ENCODE peak calls at places on chromosomes 1 and 21, in eight cellular contexts. O is heart left ventricle; D is CD4-positive, CD25-positive, alpha-beta regulatory T cell; J is thoracic aorta; E is OCI-LY7; S is HCT116; Z is left lung; N is psoas muscle. B is an unnamed sample.

GRCh38 chr1:233627376-233627775 is 13.5 kb downstream of the KCNK1 start:
- DNase-seq in O (no peak), D (no peak), J (no peak), E (no peak), S (no peak), Z (no peak), N (no peak), B (no peak)

GRCh38 chr1:165376041-165376810 is 19.7 kb upstream of the LMX1A start:
- DNase-seq in O (peak; percentile 88), D (no peak), J (peak; percentile 35), E (no peak), S (no peak), Z (peak; percentile 88), N (peak; percentile 92), B (peak; percentile 22)

GRCh38 chr21:41928621-41929220 is 25.1 kb downstream of the C2CD2 start:
- DNase-seq in O (no peak), D (no peak), J (no peak), E (peak; percentile 51), S (no peak), Z (no peak), N (no peak), B (no peak)

GRCh38 chr1:228753933-228754332 is 18.7 kb downstream of the RHOU start:
- DNase-seq in O (no peak), D (no peak), J (no peak), E (no peak), S (no peak), Z (no peak), N (no peak), B (no peak)

GRCh38 chr1:200346744-200347143 is 63.1 kb downstream of the ZNF281 start:
- DNase-seq in O (no peak), D (no peak), J (no peak), E (no peak), S (no peak), Z (no peak), N (no peak), B (no peak)

GRCh38 chr1:34709547-34709946 is 45.3 kb upstream of the GJB5 start:
- DNase-seq in O (no peak), D (no peak), J (no peak), E (no peak), S (no peak), Z (no peak), N (no peak), B (no peak)

GRCh38 chr1:40742363-40743061 is 41.1 kb upstream of the KCNQ4 start:
- DNase-seq in O (no peak), D (no peak), J (no peak), E (no peak), S (no peak), Z (no peak), N (no peak), B (no peak)

GRCh38 chr1:234735976-234736375 is 126.0 kb upstream of the IRF2BP2 start:
- DNase-seq in O (no peak), D (no peak), J (no peak), E (no peak), S (no peak), Z (no peak), N (no peak), B (no peak)

GRCh38 chr1:36691374-36691773 is 208.7 kb upstream of the CSF3R start:
- DNase-seq in O (no peak), D (no peak), J (no peak), E (no peak), S (peak; percentile 57), Z (no peak), N (no peak), B (no peak)

GRCh38 chr1:150366416-150367296 is 2.7 kb downstream of the RPRD2 start:
- DNase-seq in O (no peak), D (no peak), J (no peak), E (peak; percentile 25), S (no peak), Z (no peak), N (no peak), B (no peak)

GRCh38 chr1:86972262-86972661 is 57.8 kb downstream of the HS2ST1 start:
- DNase-seq in O (no peak), D (no peak), J (no peak), E (no peak), S (no peak), Z (no peak), N (no peak), B (no peak)

GRCh38 chr1:216653001-216653400 is 70.2 kb downstream of the ESRRG start:
- DNase-seq in O (no peak), D (no peak), J (no peak), E (no peak), S (no peak), Z (no peak), N (no peak), B (no peak)

GRCh38 chr1:101406271-101406670 is 169.5 kb downstream of the S1PR1 start:
- DNase-seq in O (no peak), D (no peak), J (no peak), E (no peak), S (no peak), Z (no peak), N (no peak), B (no peak)

GRCh38 chr1:24594328-24594598 is 38.4 kb downstream of the NCMAP start:
- DNase-seq in O (no peak), D (no peak), J (no peak), E (no peak), S (no peak), Z (no peak), N (no peak), B (no peak)

GRCh38 chr21:44013380-44014088 is 1.4 kb downstream of the TRAPPC10 start:
- DNase-seq in O (no peak), D (peak; percentile 27), J (no peak), E (peak; percentile 56), S (no peak), Z (no peak), N (no peak), B (peak; percentile 24)

GRCh38 chr1:228177936-228178710 is 12.5 kb downstream of the IBA57 start:
- DNase-seq in O (no peak), D (no peak), J (no peak), E (no peak), S (no peak), Z (no peak), N (no peak), B (no peak)

GRCh38 chr21:42734323-42734971 is 81.0 kb downstream of the PDE9A start:
- DNase-seq in O (no peak), D (no peak), J (no peak), E (no peak), S (no peak), Z (no peak), N (no peak), B (no peak)

GRCh38 chr1:2073382-2074230 is 23.4 kb downstream of the PRKCZ start:
- DNase-seq in O (no peak), D (no peak), J (no peak), E (no peak), S (no peak), Z (peak; percentile 74), N (no peak), B (no peak)

GRCh38 chr1:32666866-32667566 is 16.0 kb downstream of the RBBP4 start:
- DNase-seq in O (no peak), D (no peak), J (no peak), E (no peak), S (no peak), Z (no peak), N (no peak), B (no peak)

GRCh38 chr1:238789916-238790667 is 596.3 kb upstream of the CHRM3 start:
- DNase-seq in O (no peak), D (no peak), J (no peak), E (no peak), S (no peak), Z (no peak), N (no peak), B (no peak)

GRCh38 chr1:244322791-244323521 is 128.8 kb downstream of the ADSS2 start:
- DNase-seq in O (no peak), D (peak; percentile 18), J (peak; percentile 66), E (no peak), S (peak; percentile 85), Z (no peak), N (no peak), B (peak; percentile 53)

GRCh38 chr1:62425041-62425440 is 11.8 kb upstream of the USP1 start:
- DNase-seq in O (no peak), D (no peak), J (no peak), E (no peak), S (no peak), Z (no peak), N (no peak), B (no peak)

GRCh38 chr1:9235123-9235513 is 544 bp downstream of the H6PD start:
- DNase-seq in O (no peak), D (no peak), J (no peak), E (no peak), S (no peak), Z (no peak), N (no peak), B (no peak)
- H3K4me1 ChIP-seq in O (peaks cover 62% of the 10 kb centered on the region), D (peaks cover 32% of the 10 kb centered on the region), J (peaks cover 71% of the 10 kb centered on the region), E (peaks cover 38% of the 10 kb centered on the region), S (peaks cover 5% of the 10 kb centered on the region), Z (peaks cover 16% of the 10 kb centered on the region), N (peaks cover 74% of the 10 kb centered on the region), B (peaks cover 39% of the 10 kb centered on the region)

GRCh38 chr1:26724118-26724517 is 28.3 kb downstream of the ARID1A start:
- DNase-seq in O (no peak), D (no peak), J (no peak), E (no peak), S (no peak), Z (no peak), N (no peak), B (no peak)
- H3K27ac ChIP-seq in O (peak overlapping the region; percentile 56), D (no peak overlapping the region), J (peak overlapping the region; percentile 78), E (peak overlapping the region; percentile 29), S (no peak overlapping the region), Z (peak overlapping the region; percentile 5), N (no peak overlapping the region), B (no peak overlapping the region)

DNA sequence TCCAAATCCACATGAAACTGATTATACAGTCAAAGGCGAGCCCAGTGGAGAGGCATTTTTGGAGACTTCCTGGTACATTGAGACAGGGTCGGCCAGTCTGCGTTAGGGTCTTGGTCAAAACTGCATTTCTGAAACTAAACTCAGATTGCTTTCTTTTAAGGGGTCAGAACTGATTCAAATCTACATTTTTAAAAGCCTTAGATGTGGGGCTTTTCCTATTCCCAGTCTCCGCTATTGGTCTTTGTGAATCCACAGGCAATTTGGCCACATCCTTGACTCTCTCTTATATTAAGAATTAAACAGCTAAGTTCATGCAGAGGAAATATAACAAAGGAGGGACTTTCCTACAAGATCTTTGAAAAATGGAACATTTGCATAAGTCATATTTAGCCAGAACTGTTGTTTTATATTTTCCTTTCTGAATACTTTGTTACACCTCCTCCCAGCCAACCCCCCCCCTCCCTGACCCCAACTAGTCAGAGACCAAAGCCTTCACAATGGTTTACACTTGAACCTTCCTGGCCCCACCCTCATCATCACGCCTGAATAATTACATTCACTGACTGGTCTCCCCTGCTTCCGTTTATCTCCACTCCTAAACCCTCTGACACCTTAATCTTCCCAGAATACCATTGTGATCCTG is 30.9 kb downstream of the SELL start:
- DNase-seq in O (no peak), D (no peak), J (no peak), E (peak; percentile 67), S (no peak), Z (no peak), N (no peak), B (no peak)
- H3K4me1 ChIP-seq in O (peaks cover 8% of the 10 kb centered on the region), D (peaks cover 79% of the 10 kb centered on the region), J (no peaks in the 10 kb centered on the region), E (peaks cover 68% of the 10 kb centered on the region), S (no peaks in the 10 kb centered on the region), Z (no peaks in the 10 kb centered on the region), N (no peaks in the 10 kb centered on the region), B (peaks cover 62% of the 10 kb centered on the region)

DNA sequence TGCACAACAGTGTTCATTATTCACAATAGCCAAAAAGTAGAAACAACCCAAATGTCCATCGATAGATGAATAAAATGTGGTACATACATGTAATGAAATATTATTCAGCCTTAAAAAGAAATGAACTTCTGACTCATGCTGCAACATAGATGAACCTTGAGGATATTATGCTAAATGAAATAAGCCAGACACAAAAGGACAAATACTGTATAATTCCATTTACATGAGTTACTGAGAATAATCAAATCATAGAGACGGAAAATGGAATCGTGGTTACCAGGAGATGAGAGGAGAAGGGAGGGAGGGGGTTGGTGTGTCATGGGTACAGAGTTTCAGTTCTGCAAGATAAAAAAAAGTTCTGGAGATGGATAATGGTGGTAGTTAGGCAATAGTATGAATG is 184.1 kb downstream of the PSMG1 start:
- DNase-seq in O (no peak), D (no peak), J (no peak), E (no peak), S (no peak), Z (no peak), N (no peak), B (no peak)
- H3K27ac ChIP-seq in O (peak overlapping the region; percentile 44), D (no peak overlapping the region), J (no peak overlapping the region), E (no peak overlapping the region), S (no peak overlapping the region), Z (peak overlapping the region; percentile 28), N (no peak overlapping the region), B (no peak overlapping the region)

B was measured in CD4-positive, alpha-beta memory T cell.